ENCODE peak calls at places on chromosome 14, in nine cellular contexts. J, M, L, V, H, Y, Z, S and K are unnamed samples.

GRCh38 chr14:54662491-54663116 is 95.7 kb downstream of the SAMD4A start:
- DNase-seq in J (no peak), M (no peak), L (no peak), V (no peak), H (peak; percentile 64), Y (no peak), Z (no peak), S (no peak), K (no peak)

GRCh38 chr14:103362780-103363179 is 22.4 kb upstream of the MARK3 start:
- DNase-seq in J (no peak), M (no peak), L (no peak), V (peak; percentile 78), H (no peak), Y (no peak), Z (no peak), S (no peak), K (no peak)

GRCh38 chr14:23025181-23025788 is 9.4 kb downstream of the PSMB5 start:
- DNase-seq in J (no peak), M (no peak), L (no peak), V (peak; percentile 55), H (no peak), Y (no peak), Z (no peak), S (no peak), K (no peak)

GRCh38 chr14:106044949-106045596 is 518.7 kb downstream of the TMEM121 start:
- DNase-seq in J (peak; percentile 57), M (peak; percentile 82), L (no peak), V (peak; percentile 85), H (no peak), Y (peak; percentile 25), Z (peak; percentile 31), S (no peak), K (peak; percentile 94)

GRCh38 chr14:29310757-29311156 is 544.2 kb downstream of the FOXG1 start:
- DNase-seq in J (no peak), M (no peak), L (no peak), V (no peak), H (no peak), Y (no peak), Z (no peak), S (no peak), K (no peak)

GRCh38 chr14:64861916-64862315 is 17.8 kb downstream of the SPTB start:
- DNase-seq in J (no peak), M (no peak), L (no peak), V (no peak), H (no peak), Y (no peak), Z (no peak), S (no peak), K (no peak)

GRCh38 chr14:94123868-94124267 is 5.5 kb downstream of the IFI27L2 start:
- DNase-seq in J (no peak), M (no peak), L (no peak), V (peak; percentile 43), H (no peak), Y (no peak), Z (no peak), S (no peak), K (no peak)

GRCh38 chr14:50285861-50286260 is 26.2 kb downstream of the L2HGDH start:
- DNase-seq in J (no peak), M (no peak), L (no peak), V (no peak), H (no peak), Y (no peak), Z (no peak), S (no peak), K (no peak)

GRCh38 chr14:22505309-22505708 is 83.7 kb downstream of the DAD1 start:
- DNase-seq in J (no peak), M (no peak), L (no peak), V (no peak), H (no peak), Y (no peak), Z (no peak), S (no peak), K (no peak)

GRCh38 chr14:100900837-100901390 is 2.6 kb downstream of the RTL1 start:
- DNase-seq in J (no peak), M (no peak), L (no peak), V (peak; percentile 55), H (peak; percentile 69), Y (no peak), Z (no peak), S (peak; percentile 66), K (peak; percentile 32)

GRCh38 chr14:39740454-39740853 is 308.2 kb upstream of the FBXO33 start:
- DNase-seq in J (no peak), M (no peak), L (no peak), V (no peak), H (no peak), Y (no peak), Z (no peak), S (no peak), K (no peak)

GRCh38 chr14:31387091-31387490 is 33.3 kb downstream of the HEATR5A start:
- DNase-seq in J (no peak), M (no peak), L (no peak), V (no peak), H (no peak), Y (no peak), Z (no peak), S (no peak), K (no peak)

GRCh38 chr14:72836085-72836484 is 57.8 kb downstream of the DPF3 start:
- DNase-seq in J (no peak), M (no peak), L (no peak), V (no peak), H (no peak), Y (no peak), Z (no peak), S (no peak), K (no peak)

GRCh38 chr14:103520657-103521437 is 1.8 kb downstream of the CKB start:
- DNase-seq in J (peak; percentile 73), M (peak; percentile 34), L (peak; percentile 62), V (peak; percentile 89), H (peak; percentile 80), Y (peak; percentile 77), Z (peak; percentile 84), S (peak; percentile 81), K (peak; percentile 62)

GRCh38 chr14:74938873-74939495 is 15.9 kb upstream of the RPS6KL1 start:
- DNase-seq in J (no peak), M (no peak), L (no peak), V (no peak), H (no peak), Y (no peak), Z (no peak), S (no peak), K (no peak)

GRCh38 chr14:61288228-61288627 is 7.1 kb upstream of the TMEM30B start:
- DNase-seq in J (no peak), M (no peak), L (no peak), V (no peak), H (no peak), Y (no peak), Z (no peak), S (no peak), K (no peak)

GRCh38 chr14:76995279-76996035 is 33.1 kb downstream of the IRF2BPL start:
- DNase-seq in J (no peak), M (peak; percentile 26), L (no peak), V (no peak), H (no peak), Y (no peak), Z (no peak), S (no peak), K (no peak)

GRCh38 chr14:35384386-35385041 is 20.0 kb downstream of the NFKBIA start:
- DNase-seq in J (no peak), M (no peak), L (no peak), V (no peak), H (no peak), Y (peak; percentile 69), Z (peak; percentile 81), S (no peak), K (no peak)

GRCh38 chr14:68919129-68919927 is 59.8 kb downstream of the ACTN1 start:
- DNase-seq in J (no peak), M (no peak), L (no peak), V (no peak), H (no peak), Y (no peak), Z (no peak), S (no peak), K (no peak)

GRCh38 chr14:104957146-104958113 is 20.7 kb downstream of the AHNAK2 start:
- DNase-seq in J (no peak), M (no peak), L (no peak), V (no peak), H (no peak), Y (no peak), Z (no peak), S (no peak), K (no peak)